ENCODE peak calls at places on chromosomes 13 and 19, in five cellular contexts. W is heart right ventricle, P is NT2/D1, L is mammary epithelial cell, U is psoas muscle. N is an unnamed sample.

GRCh38 chr19:48391100-48392005 is at the start of gene KDELR1:
- DNase-seq in U (peak), P (no peak), L (peak), W (peak), N (peak)

GRCh38 chr13:107650081-107650701 is 565.1 kb downstream of the LIG4 start:
- DNase-seq in W (peak), P (peak), L (peak), U (peak), N (peak)

GRCh38 chr13:24280722-24281121 is 28.7 kb upstream of the C1QTNF9 start:
- DNase-seq in U (no peak), W (no peak), L (no peak), P (no peak), N (no peak)

GRCh38 chr19:56725829-56726424 is 54.4 kb upstream of the ZNF835 start:
- DNase-seq in U (no peak), L (no peak), W (no peak), P (no peak), N (no peak)

GRCh38 chr19:14818588-14818987 is 16.4 kb downstream of the OR7A5 start:
- DNase-seq in L (no peak), W (no peak), P (no peak), U (no peak), N (no peak)

GRCh38 chr13:30009411-30009810 is 159.0 kb upstream of the UBL3 start:
- DNase-seq in L (peak), P (no peak), W (no peak), U (no peak), N (no peak)

GRCh38 chr13:39273953-39274352 is 235.7 kb downstream of the NHLRC3 start:
- DNase-seq in L (no peak), W (no peak), P (no peak), U (no peak), N (peak)

GRCh38 chr19:15025237-15025636 is 24.0 kb upstream of the CASP14 start:
- DNase-seq in P (no peak), L (peak), W (no peak), U (no peak), N (peak)

GRCh38 chr13:68808456-68808855 is 1299.2 kb upstream of the ATXN8OS start:
- DNase-seq in L (no peak), W (no peak), P (no peak), U (no peak), N (no peak)

GRCh38 chr13:111914241-111915103 is 152.5 kb upstream of the SOX1 start:
- DNase-seq in U (no peak), W (no peak), P (no peak), L (no peak), N (peak)

GRCh38 chr13:69903081-69903480 is 204.5 kb upstream of the ATXN8OS start:
- DNase-seq in P (no peak), L (no peak), W (no peak), U (no peak), N (no peak)

GRCh38 chr13:39451860-39452301 is 151.1 kb downstream of the LHFPL6 start:
- DNase-seq in U (peak), L (no peak), P (no peak), W (peak), N (peak)

GRCh38 chr19:19028526-19028925 is 4.8 kb downstream of the SUGP2 start:
- DNase-seq in L (no peak), P (no peak), W (no peak), U (no peak), N (no peak)

GRCh38 chr13:26623125-26623524 is 65.6 kb downstream of the WASF3 start:
- DNase-seq in L (no peak), W (no peak), P (no peak), U (no peak), N (no peak)

GRCh38 chr13:82963466-82963865 is 918.8 kb downstream of the SLITRK1 start:
- DNase-seq in U (no peak), P (no peak), W (no peak), L (peak), N (no peak)

GRCh38 chr13:36788276-36788675 is 30.7 kb upstream of the RFXAP start:
- DNase-seq in W (no peak), P (no peak), L (peak), U (no peak), N (no peak)

GRCh38 chr13:98097749-98098148 is 45.1 kb upstream of the FARP1 start:
- DNase-seq in L (no peak), U (no peak), W (no peak), P (peak), N (no peak)

GRCh38 chr13:98094678-98095266 is 48.1 kb upstream of the FARP1 start:
- DNase-seq in W (no peak), L (no peak), P (no peak), U (no peak), N (no peak)

GRCh38 chr13:98099627-98100026 is 43.3 kb upstream of the FARP1 start:
- DNase-seq in W (no peak), L (no peak), U (no peak), P (no peak), N (no peak)

GRCh38 chr13:98103531-98103930 is 39.4 kb upstream of the FARP1 start:
- DNase-seq in P (no peak), L (no peak), U (no peak), W (no peak), N (no peak)

GRCh38 chr13:98098511-98098910 is 44.4 kb upstream of the FARP1 start:
- DNase-seq in P (no peak), L (no peak), W (no peak), U (no peak), N (no peak)
- H3K4me3 ChIP-seq in P (no peak), L (no peak), W (no peak), U (no peak), N (no peak)

GRCh38 chr19:41903161-41903953 is 20.4 kb downstream of the ARHGEF1 start:
- DNase-seq in W (no peak), U (no peak), L (no peak), P (no peak), N (no peak)

GRCh38 chr19:41902594-41902993 is 19.6 kb downstream of the ARHGEF1 start:
- DNase-seq in W (no peak), P (no peak), L (no peak), U (no peak), N (no peak)

GRCh38 chr19:41906271-41906670 is 22.0 kb downstream of the ERFL start:
- DNase-seq in P (no peak), U (no peak), L (no peak), W (no peak), N (no peak)

GRCh38 chr19:41905273-41906002 is 22.5 kb downstream of the ARHGEF1 start:
- DNase-seq in P (no peak), W (no peak), L (no peak), U (no peak), N (no peak)

DNA sequence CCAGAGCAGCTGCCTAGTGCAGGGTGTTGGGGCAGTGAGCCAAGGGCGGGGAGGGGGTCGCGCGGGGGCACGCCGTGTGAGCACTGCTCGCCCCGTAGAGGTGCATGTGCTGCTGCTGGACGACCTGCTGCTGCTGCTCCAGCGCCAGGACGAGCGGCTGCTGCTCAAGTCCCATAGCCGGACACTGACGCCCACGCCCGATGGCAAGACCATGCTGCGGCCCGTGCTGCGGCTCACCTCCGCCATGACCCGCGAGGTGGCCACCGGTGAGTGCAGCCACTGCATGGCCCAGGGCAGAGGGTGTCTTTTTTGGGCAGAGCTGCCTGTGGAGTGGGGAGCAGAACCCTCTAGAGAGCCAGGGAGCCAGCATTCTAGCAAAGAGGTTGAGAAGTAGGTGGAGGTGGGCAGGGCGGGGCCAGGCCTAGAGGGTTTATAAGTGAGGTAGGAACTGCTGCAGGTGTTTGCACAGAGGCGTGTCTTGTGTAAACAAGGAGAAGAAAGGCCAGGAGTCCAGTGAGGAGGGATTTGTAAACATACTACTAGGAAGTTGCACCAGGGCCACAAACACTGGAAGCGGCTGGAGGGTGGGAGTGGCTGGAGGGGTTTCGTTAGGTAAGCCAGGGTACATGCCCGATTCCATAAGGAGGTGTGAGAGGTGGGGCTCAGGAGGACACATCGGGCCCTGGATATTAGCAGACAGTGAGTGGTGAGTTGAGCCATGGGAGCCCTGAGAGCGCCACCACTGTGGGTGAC is 21.3 kb downstream of the ARHGEF1 start:
- DNase-seq in P (no peak), W (no peak), U (no peak), L (no peak), N (peak)
- H3K4me3 ChIP-seq in P (no peak), W (no peak), U (no peak), L (no peak), N (no peak)

GRCh38 chr19:51354742-51355148 is 11.4 kb downstream of the ETFB start:
- DNase-seq in L (peak), U (no peak), P (peak), W (no peak), N (no peak)

GRCh38 chr19:51359294-51359693 is 6.9 kb downstream of the ETFB start:
- DNase-seq in U (no peak), L (peak), W (no peak), P (no peak), N (no peak)

GRCh38 chr19:51361228-51361627 is 5.0 kb downstream of the ETFB start:
- DNase-seq in U (no peak), W (no peak), L (no peak), P (no peak), N (no peak)

GRCh38 chr19:51356159-51356801 is 9.9 kb downstream of the ETFB start:
- DNase-seq in L (no peak), P (no peak), W (no peak), U (no peak), N (no peak)

GRCh38 chr19:51357952-51358351 is 8.2 kb downstream of the ETFB start:
- DNase-seq in W (no peak), U (no peak), P (no peak), L (no peak), N (no peak)
- H3K4me3 ChIP-seq in W (no peak), U (no peak), P (no peak), L (no peak), N (no peak)

DNA sequence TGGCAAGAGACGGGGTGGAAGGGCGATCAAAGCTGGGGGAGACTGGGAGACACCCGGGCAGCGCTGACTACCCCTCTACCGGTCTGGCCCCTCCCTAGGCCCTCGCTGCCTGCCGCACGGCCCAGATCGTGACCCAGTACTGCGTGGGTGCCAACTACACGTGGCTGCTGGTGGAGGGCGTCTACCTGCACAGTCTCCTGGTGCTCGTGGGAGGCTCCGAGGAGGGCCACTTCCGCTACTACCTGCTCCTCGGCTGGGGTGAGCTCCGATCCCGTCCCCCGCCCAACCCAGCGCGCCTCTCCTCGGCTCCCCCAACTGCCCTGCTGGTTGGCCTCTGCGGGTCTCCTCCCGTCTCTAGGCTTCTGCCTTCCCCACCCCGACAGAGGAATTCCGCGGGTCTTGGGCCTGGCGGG is 8.8 kb downstream of the GIPR start:
- DNase-seq in W (no peak), P (no peak), U (no peak), L (no peak), N (peak)
- H3K4me3 ChIP-seq in W (peak), P (peak), U (peak), L (no peak), N (peak)

GRCh38 chr19:12278713-12279112 is 16.0 kb downstream of the ZNF44 start:
- DNase-seq in U (no peak), P (no peak), W (no peak), L (no peak), N (no peak)
- H3K4me3 ChIP-seq in U (no peak), P (no peak), W (no peak), L (no peak), N (no peak)

GRCh38 chr19:46491975-46492682 is 3.5 kb downstream of the PNMA8B start:
- DNase-seq in W (no peak), P (no peak), U (no peak), L (no peak), N (no peak)

GRCh38 chr19:46492841-46493235 is 2.8 kb downstream of the PNMA8B start:
- DNase-seq in U (no peak), P (no peak), L (no peak), W (no peak), N (no peak)

GRCh38 chr19:46494936-46495788 is 505 bp downstream of the PNMA8B start:
- DNase-seq in W (no peak), P (no peak), U (no peak), L (no peak), N (no peak)

GRCh38 chr19:46494115-46494935 is 1.3 kb downstream of the PNMA8B start:
- DNase-seq in U (peak), W (peak), P (no peak), L (no peak), N (no peak)

GRCh38 chr19:46493236-46494114 is 2.2 kb downstream of the PNMA8B start:
- DNase-seq in U (peak), L (no peak), W (peak), P (no peak), N (no peak)
- H3K4me3 ChIP-seq in U (peak), L (no peak), W (peak), P (no peak), N (no peak)

GRCh38 chr13:22931576-22931975 is 249.2 kb upstream of the SGCG start:
- DNase-seq in W (no peak), L (no peak), P (no peak), U (no peak), N (no peak)

GRCh38 chr13:22927008-22927393 is 253.8 kb upstream of the SGCG start:
- DNase-seq in W (no peak), P (no peak), L (no peak), U (no peak), N (no peak)

GRCh38 chr13:22929391-22930126 is 251.2 kb upstream of the SGCG start:
- DNase-seq in L (no peak), U (no peak), W (no peak), P (no peak), N (no peak)

GRCh38 chr13:22926176-22927007 is 254.4 kb upstream of the SGCG start:
- DNase-seq in P (no peak), L (no peak), U (peak), W (peak), N (peak)
- H3K4me3 ChIP-seq in P (peak), L (no peak), U (peak), W (peak), N (no peak)

DNA sequence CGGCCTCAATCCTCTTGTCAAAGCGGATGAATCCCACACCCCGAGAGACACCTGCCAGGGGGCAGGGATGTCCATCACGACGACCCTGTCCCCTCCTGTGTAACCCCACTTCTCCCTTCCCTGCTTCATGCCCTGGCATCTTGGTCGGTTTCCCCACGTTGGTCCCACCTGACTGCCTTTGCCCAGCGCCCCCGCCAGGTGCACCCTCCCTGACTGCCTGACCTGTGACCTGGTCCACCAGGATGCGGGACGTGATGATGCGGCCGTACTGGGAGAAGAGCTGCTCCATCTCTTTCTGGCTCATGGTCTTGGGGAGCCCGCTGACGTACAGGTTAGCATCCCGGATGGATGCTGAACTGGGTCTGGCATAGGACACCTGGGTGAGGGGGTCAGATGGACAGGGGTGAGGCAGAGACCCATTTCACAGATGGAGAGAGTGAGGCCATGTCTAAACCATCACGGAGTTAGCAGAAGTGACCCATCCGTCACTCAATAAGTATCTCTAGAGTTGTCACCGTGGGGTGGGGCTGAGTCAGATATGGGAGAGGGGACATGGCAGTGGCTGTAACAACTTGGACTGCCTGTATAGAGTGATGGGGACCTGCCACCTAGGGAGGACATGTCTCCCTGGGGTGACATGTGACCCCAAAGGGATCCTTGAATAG is 22.5 kb downstream of the ELAVL3 start:
- DNase-seq in P (no peak), U (no peak), W (no peak), L (no peak), N (no peak)
- H3K4me3 ChIP-seq in P (no peak), U (no peak), W (no peak), L (no peak), N (no peak)